ENCODE peak calls at places on chromosomes 1 and 21, in five cellular contexts. I is effector CD4-positive, alpha-beta T cell; Y is NAMALWA; V is stomach; U is NCI-H524 treated with DMSO at 0.1 percent for 48 hours. M is an unnamed sample.

GRCh38 chr1:157154940-157155514 is 16.8 kb upstream of the ETV3 start:
- DNase-seq in I (no peak), Y (no peak), V (peak; percentile 89), U (no peak), M (no peak)

GRCh38 chr1:225998560-225999226 is 450 bp downstream of the SDE2 start:
- DNase-seq in I (no peak), Y (peak; percentile 54), V (no peak), U (no peak), M (no peak)

GRCh38 chr1:211517006-211517405 is 25.0 kb upstream of the RD3 start:
- DNase-seq in I (no peak), Y (peak; percentile 58), V (peak; percentile 34), U (no peak), M (no peak)

GRCh38 chr1:103457856-103458255 is 67.6 kb upstream of the RNPC3 start:
- DNase-seq in I (no peak), Y (no peak), V (no peak), U (no peak), M (no peak)

GRCh38 chr1:155254714-155255242 is 505 bp downstream of the ENTREP3 start:
- DNase-seq in I (no peak), Y (no peak), V (no peak), U (no peak), M (no peak)

GRCh38 chr1:2271841-2272655 is 43.9 kb downstream of the SKI start:
- DNase-seq in I (no peak), Y (no peak), V (no peak), U (no peak), M (no peak)

GRCh38 chr1:219092206-219092605 is 81.5 kb upstream of the LYPLAL1 start:
- DNase-seq in I (no peak), Y (no peak), V (no peak), U (no peak), M (no peak)

GRCh38 chr1:200938955-200939354 is 44.3 kb downstream of the INAVA start:
- DNase-seq in I (no peak), Y (no peak), V (no peak), U (no peak), M (no peak)

GRCh38 chr1:201563941-201564340 is 25.0 kb downstream of the NAV1 start:
- DNase-seq in I (no peak), Y (no peak), V (no peak), U (no peak), M (no peak)

GRCh38 chr1:107139833-107140702 is 771 bp upstream of the NTNG1 start:
- DNase-seq in I (no peak), Y (no peak), V (no peak), U (no peak), M (no peak)

GRCh38 chr1:83887483-83887882 is 111.4 kb downstream of the TTLL7 start:
- DNase-seq in I (no peak), Y (no peak), V (no peak), U (no peak), M (no peak)

GRCh38 chr1:80258659-80259058 is 1252.1 kb upstream of the ADGRL4 start:
- DNase-seq in I (no peak), Y (no peak), V (no peak), U (no peak), M (no peak)

GRCh38 chr21:44666401-44667320 is at the start of gene KRTAP12-2:
- DNase-seq in I (no peak), Y (no peak), V (no peak), U (no peak), M (peak; percentile 61)